ENCODE peak calls at places on chromosomes 2 and 18, in five cellular contexts. Y is WERI-Rb-1; O is RCC 7860; E is activated CD8-positive, alpha-beta memory T cell treated with anti-CD3 and anti-CD28 coated beads for 1 hour; R is progenitor cell of endocrine pancreas. L is an unnamed sample.

GRCh38 chr18:61841709-61842108 is 51.1 kb downstream of the RNF152 start:
- DNase-seq in Y (peak), O (no peak), E (no peak), R (no peak), L (no peak)

GRCh38 chr18:22913861-22914260 is 19.3 kb upstream of the RBBP8 start:
- DNase-seq in Y (no peak), O (no peak), E (no peak), R (peak), L (peak)

GRCh38 chr2:186862869-186863709 is 14.1 kb upstream of the ZSWIM2 start:
- DNase-seq in Y (no peak), O (no peak), E (no peak), R (no peak), L (peak)

GRCh38 chr2:193943406-193943960 is 1713.5 kb upstream of the SLC39A10 start:
- DNase-seq in Y (no peak), O (no peak), E (no peak), R (no peak), L (no peak)

GRCh38 chr2:45379399-45380087 is 231.5 kb downstream of the SRBD1 start:
- DNase-seq in Y (no peak), O (no peak), E (no peak), R (no peak), L (no peak)

GRCh38 chr2:234075947-234076346 is 25.4 kb downstream of the SPP2 start:
- DNase-seq in Y (no peak), O (no peak), E (no peak), R (no peak), L (no peak)

GRCh38 chr2:72813841-72814240 is 12.0 kb downstream of the EXOC6B start:
- DNase-seq in Y (no peak), O (no peak), E (no peak), R (no peak), L (no peak)

GRCh38 chr2:16013571-16013970 is 73.2 kb downstream of the MYCN start:
- DNase-seq in Y (no peak), O (no peak), E (no peak), R (no peak), L (no peak)

GRCh38 chr2:23238011-23238657 is 146.8 kb upstream of the KLHL29 start:
- DNase-seq in Y (no peak), O (no peak), E (no peak), R (no peak), L (no peak)

GRCh38 chr18:53426656-53427055 is 797.8 kb downstream of the MBD2 start:
- DNase-seq in Y (no peak), O (no peak), E (no peak), R (no peak), L (no peak)

GRCh38 chr2:1811258-1811970 is 67.1 kb upstream of the PXDN start:
- DNase-seq in Y (peak), O (no peak), E (no peak), R (no peak), L (no peak)

GRCh38 chr2:207394203-207394741 is 135.5 kb upstream of the CREB1 start:
- DNase-seq in Y (no peak), O (peak), E (no peak), R (no peak), L (no peak)